ENCODE peak calls at places on chromosomes 11 and 22, in six cellular contexts. C, R, Y, V, H and Z are unnamed samples.

GRCh38 chr11:12735262-12735661 is 61.0 kb downstream of the TEAD1 start:
- DNase-seq in C (no peak), R (no peak), Y (no peak), V (no peak), H (no peak), Z (no peak)

GRCh38 chr22:47539374-47539773 is 776.9 kb downstream of the TBC1D22A start:
- DNase-seq in R (no peak), Y (no peak), V (no peak), C (no peak), H (no peak), Z (no peak)

GRCh38 chr11:75490221-75491181 is 35.2 kb downstream of the GDPD5 start:
- DNase-seq in V (no peak), C (no peak), R (peak), H (no peak), Y (no peak), Z (no peak)

GRCh38 chr11:78256962-78257361 is 68.2 kb downstream of the USP35 start:
- DNase-seq in C (peak), Y (peak), R (peak), H (peak), V (peak), Z (no peak)

GRCh38 chr11:11293798-11294611 is 59.0 kb downstream of the CSNK2A3 start:
- DNase-seq in R (no peak), Y (no peak), V (no peak), C (no peak), H (no peak), Z (no peak)

GRCh38 chr11:15737326-15737725 is 619.0 kb downstream of the SOX6 start:
- DNase-seq in R (no peak), Y (no peak), V (no peak), C (no peak), H (no peak), Z (no peak)

GRCh38 chr11:64203421-64204079 is 3.0 kb upstream of the FERMT3 start:
- DNase-seq in H (no peak), R (no peak), Y (no peak), V (no peak), C (no peak), Z (no peak)

GRCh38 chr11:19444231-19444630 is 203.5 kb upstream of the E2F8 start:
- DNase-seq in Y (no peak), C (no peak), R (peak), V (no peak), H (no peak), Z (no peak)

GRCh38 chr11:4370166-4370565 is 2.0 kb upstream of the OR52B4 start:
- DNase-seq in R (no peak), H (no peak), C (no peak), Y (no peak), V (no peak), Z (no peak)

GRCh38 chr11:103007521-103007920 is 52.0 kb upstream of the MMP13 start:
- DNase-seq in V (no peak), C (no peak), H (peak), Y (no peak), R (no peak), Z (no peak)

GRCh38 chr22:39349967-39350802 is at the start of gene SYNGR1:
- DNase-seq in H (no peak), C (peak), R (no peak), V (peak), Y (peak), Z (peak)

GRCh38 chr11:9060700-9061111 is 30.7 kb downstream of the SCUBE2 start:
- DNase-seq in C (no peak), H (no peak), V (no peak), R (peak), Y (no peak), Z (no peak)

GRCh38 chr11:64876835-64877341 is 1.5 kb downstream of the EHD1 start:
- DNase-seq in Y (no peak), R (no peak), V (no peak), H (peak), C (peak), Z (no peak)

GRCh38 chr11:71391786-71392185 is 56.4 kb downstream of the DHCR7 start:
- DNase-seq in V (no peak), R (no peak), C (no peak), H (no peak), Y (no peak), Z (no peak)

GRCh38 chr22:22452996-22453686 is 55.4 kb downstream of the ZNF280B start:
- DNase-seq in C (no peak), Y (no peak), V (no peak), R (no peak), H (no peak), Z (no peak)

GRCh38 chr22:38201371-38201717 is 450 bp upstream of the MAFF start:
- DNase-seq in Y (no peak), H (no peak), R (no peak), V (no peak), C (no peak), Z (no peak)

GRCh38 chr11:88104408-88104807 is 70.8 kb downstream of the RAB38 start:
- DNase-seq in H (no peak), V (no peak), R (no peak), C (no peak), Y (no peak), Z (no peak)

GRCh38 chr11:100574894-100575769 is 112.0 kb upstream of the ARHGAP42 start:
- DNase-seq in R (peak), H (peak), V (no peak), C (no peak), Y (no peak), Z (no peak)
- TF ChIP-seq CTCF in R (no peak), H (peak), V (no peak), C (peak), Y (peak), Z (no peak)

GRCh38 chr11:92227233-92227593 is 2.6 kb downstream of the FAT3 start:
- DNase-seq in H (no peak), Y (no peak), V (no peak), R (no peak), C (no peak), Z (no peak)
- TF ChIP-seq CTCF in H (no peak), Y (no peak), V (no peak), R (no peak), C (no peak), Z (no peak)

GRCh38 chr22:25774575-25775026 is 32.6 kb downstream of the MYO18B start:
- DNase-seq in H (no peak), C (no peak), V (no peak), R (no peak), Y (no peak), Z (no peak)
- TF ChIP-seq CTCF in H (peak), C (peak), V (no peak), R (peak), Y (peak), Z (no peak)

DNA sequence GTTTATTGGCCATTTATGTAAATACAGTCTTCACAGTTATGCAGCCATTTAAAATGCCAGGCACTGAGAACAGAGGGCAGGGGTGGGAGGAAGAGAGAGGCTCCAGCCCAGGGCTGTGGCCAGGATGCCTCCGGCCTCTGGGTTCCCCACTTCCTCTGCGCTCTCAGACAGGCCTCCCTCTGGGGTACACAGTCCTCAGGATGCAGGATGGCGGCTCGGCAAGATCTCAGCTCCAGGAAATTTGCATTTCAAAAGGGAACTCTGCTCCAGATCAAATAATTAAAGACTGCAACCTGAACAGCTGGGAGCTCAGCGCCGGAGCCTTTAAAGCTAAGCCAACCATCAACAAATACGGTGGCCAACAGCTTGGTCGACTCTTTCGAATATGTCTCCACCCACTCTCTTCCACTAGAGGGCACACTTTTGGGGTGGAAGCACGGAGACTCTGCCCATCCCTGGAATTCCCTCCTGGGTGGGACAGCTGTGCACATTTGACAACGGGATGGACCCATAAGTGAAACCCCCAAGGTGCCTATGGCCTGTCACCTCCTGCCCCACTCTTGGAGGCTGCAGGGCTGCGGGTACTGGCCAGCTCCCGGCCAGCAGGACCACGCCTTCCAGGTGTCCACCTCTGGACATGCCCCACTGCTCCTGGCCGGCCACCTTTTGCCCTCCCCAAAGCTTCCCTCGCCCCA is 1044.7 kb downstream of the BRD1 start:
- DNase-seq in H (no peak), V (no peak), C (no peak), Y (no peak), R (peak), Z (no peak)
- TF ChIP-seq CTCF in H (peak), V (no peak), C (no peak), Y (peak), R (peak), Z (no peak)

DNA sequence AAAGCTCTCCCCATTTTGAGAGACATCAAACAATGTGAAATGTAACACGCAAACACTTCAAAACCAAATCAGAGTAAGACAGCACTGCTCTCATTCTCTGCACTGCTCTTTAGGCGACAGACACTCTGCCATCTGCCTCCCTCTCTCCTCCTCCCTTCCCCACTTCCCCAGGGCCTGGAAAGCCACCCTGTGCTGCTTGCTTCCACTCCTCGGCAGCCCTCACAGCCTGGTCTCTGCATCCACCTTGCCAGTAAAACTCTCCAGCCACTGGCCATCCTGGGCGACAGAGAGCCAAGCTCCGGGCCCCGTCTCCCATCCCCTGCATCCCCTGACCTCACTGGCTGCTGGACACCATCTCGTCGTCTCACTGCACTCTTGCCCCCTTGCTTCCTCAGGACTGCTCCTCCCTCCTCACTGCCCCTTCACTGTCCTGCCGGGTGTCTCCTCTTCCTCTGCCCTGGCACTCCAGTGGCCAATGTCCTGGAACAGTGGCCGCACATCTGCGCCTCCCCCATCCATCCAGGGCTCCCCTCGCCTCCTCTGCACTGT is 800.5 kb downstream of the BRD1 start:
- DNase-seq in R (no peak), H (no peak), C (no peak), Y (no peak), V (no peak), Z (no peak)
- TF ChIP-seq CTCF in R (no peak), H (no peak), C (no peak), Y (no peak), V (no peak), Z (no peak)

GRCh38 chr11:34869425-34869824 is 46.8 kb downstream of the APIP start:
- DNase-seq in Y (no peak), R (peak), C (no peak), V (no peak), H (no peak), Z (no peak)
- TF ChIP-seq CTCF in Y (no peak), R (peak), C (no peak), V (no peak), H (peak), Z (no peak)

GRCh38 chr11:61656347-61657077 is 23.7 kb upstream of the DAGLA start:
- DNase-seq in Y (no peak), V (no peak), C (no peak), R (no peak), H (no peak), Z (no peak)

GRCh38 chr11:61657566-61657965 is 22.6 kb upstream of the DAGLA start:
- DNase-seq in R (no peak), Y (no peak), V (peak), H (no peak), C (no peak), Z (no peak)

GRCh38 chr11:61654397-61654829 is 25.8 kb upstream of the DAGLA start:
- DNase-seq in C (peak), V (no peak), R (peak), Y (peak), H (no peak), Z (no peak)

DNA sequence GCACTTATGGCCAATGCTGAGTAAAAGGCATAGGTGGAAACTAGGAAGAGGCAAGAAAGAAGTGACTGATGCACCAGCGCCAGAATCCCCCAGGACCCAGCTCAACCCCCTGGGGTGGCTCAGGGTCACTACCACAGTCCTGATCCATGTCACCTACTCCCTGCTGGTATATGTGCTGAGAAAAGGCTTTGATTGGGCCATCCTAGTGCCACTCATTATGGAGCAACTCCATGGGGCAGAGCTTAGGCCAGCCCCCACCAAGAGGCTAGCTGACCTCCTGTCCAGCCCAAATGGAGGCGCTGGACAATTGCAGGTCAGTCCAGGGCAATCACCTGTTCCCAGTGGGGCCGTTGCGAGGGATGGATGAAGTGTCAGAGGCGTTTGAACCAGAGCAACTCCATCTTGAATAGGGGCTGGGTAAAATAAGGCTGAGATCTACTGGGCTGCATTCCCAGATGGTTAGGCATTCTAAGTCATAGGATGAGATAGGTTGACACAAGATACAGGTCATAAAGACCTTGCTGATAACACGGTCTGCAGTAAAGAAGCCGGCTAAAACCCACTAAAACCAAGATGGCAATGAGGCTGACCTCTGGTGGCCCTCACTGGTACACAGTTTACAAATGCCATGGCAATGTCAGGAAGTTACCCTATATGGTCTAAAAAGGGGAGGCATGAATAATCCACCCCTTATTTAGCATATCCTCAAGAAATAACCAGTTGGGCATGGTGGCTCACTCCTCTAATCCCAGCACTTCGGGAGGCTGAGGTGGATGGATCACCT is 20.6 kb upstream of the DAGLA start:
- DNase-seq in Y (no peak), C (no peak), R (no peak), H (no peak), V (no peak), Z (no peak)
- TF ChIP-seq CTCF in Y (no peak), C (no peak), R (peak), H (no peak), V (no peak), Z (no peak)

GRCh38 chr11:83734120-83734519 is 448.0 kb upstream of the CCDC90B start:
- DNase-seq in V (no peak), H (no peak), Y (no peak), C (no peak), R (no peak), Z (no peak)

GRCh38 chr11:83736689-83737088 is 450.5 kb upstream of the CCDC90B start:
- DNase-seq in Y (no peak), H (no peak), R (no peak), V (no peak), C (no peak), Z (no peak)
- TF ChIP-seq CTCF in Y (no peak), H (no peak), R (no peak), V (no peak), C (no peak), Z (no peak)